ENCODE peak calls at places on chromosomes 7 and 10, in eight cellular contexts. One of them, this sample, is unnamed.

GRCh38 chr7:6159097-6159483 is 113.3 kb downstream of the CYTH3 start:
- DNase-seq in nephron progenitor cell: no peak
- DNase-seq in activated CD8-positive, alpha-beta memory T cell treated with anti-CD3 and anti-CD28 coated beads for 24 hours: no peak
- DNase-seq in non-pigmented ciliary epithelial cell: no peak
- DNase-seq in stimulated activated CD4-positive, alpha-beta T cell treated with anti-CD3 and anti-CD28 coated beads, TNF-alpha, amount 100 ng/mL, for 4 hours: no peak
- DNase-seq in esophagus muscularis mucosa: no peak
- DNase-seq in progenitor cell of endocrine pancreas: no peak
- DNase-seq in neural crest cell: no peak
- DNase-seq in this sample: no peak

GRCh38 chr10:88505680-88506215 is 77.4 kb downstream of the RNLS start:
- DNase-seq in nephron progenitor cell: no peak
- DNase-seq in activated CD8-positive, alpha-beta memory T cell treated with anti-CD3 and anti-CD28 coated beads for 24 hours: no peak
- DNase-seq in non-pigmented ciliary epithelial cell: no peak
- DNase-seq in stimulated activated CD4-positive, alpha-beta T cell treated with anti-CD3 and anti-CD28 coated beads, TNF-alpha, amount 100 ng/mL, for 4 hours: no peak
- DNase-seq in esophagus muscularis mucosa: no peak
- DNase-seq in progenitor cell of endocrine pancreas: no peak
- DNase-seq in neural crest cell: no peak
- DNase-seq in this sample: no peak

GRCh38 chr10:21771219-21771618 is 232.3 kb downstream of the DNAJC1 start:
- DNase-seq in nephron progenitor cell: no peak
- DNase-seq in activated CD8-positive, alpha-beta memory T cell treated with anti-CD3 and anti-CD28 coated beads for 24 hours: no peak
- DNase-seq in non-pigmented ciliary epithelial cell: no peak
- DNase-seq in stimulated activated CD4-positive, alpha-beta T cell treated with anti-CD3 and anti-CD28 coated beads, TNF-alpha, amount 100 ng/mL, for 4 hours: no peak
- DNase-seq in esophagus muscularis mucosa: no peak
- DNase-seq in progenitor cell of endocrine pancreas: no peak
- DNase-seq in neural crest cell: no peak
- DNase-seq in this sample: no peak

GRCh38 chr7:24401628-24402593 is 117.9 kb downstream of the NPY start:
- DNase-seq in nephron progenitor cell: no peak
- DNase-seq in activated CD8-positive, alpha-beta memory T cell treated with anti-CD3 and anti-CD28 coated beads for 24 hours: no peak
- DNase-seq in non-pigmented ciliary epithelial cell: no peak
- DNase-seq in stimulated activated CD4-positive, alpha-beta T cell treated with anti-CD3 and anti-CD28 coated beads, TNF-alpha, amount 100 ng/mL, for 4 hours: no peak
- DNase-seq in esophagus muscularis mucosa: no peak
- DNase-seq in progenitor cell of endocrine pancreas: no peak
- DNase-seq in neural crest cell: no peak
- DNase-seq in this sample: no peak

GRCh38 chr10:63466168-63466935 is 575 bp upstream of the JMJD1C start:
- DNase-seq in nephron progenitor cell: no peak
- DNase-seq in activated CD8-positive, alpha-beta memory T cell treated with anti-CD3 and anti-CD28 coated beads for 24 hours: no peak
- DNase-seq in non-pigmented ciliary epithelial cell: no peak
- DNase-seq in stimulated activated CD4-positive, alpha-beta T cell treated with anti-CD3 and anti-CD28 coated beads, TNF-alpha, amount 100 ng/mL, for 4 hours: peak; percentile 6
- DNase-seq in esophagus muscularis mucosa: no peak
- DNase-seq in progenitor cell of endocrine pancreas: no peak
- DNase-seq in neural crest cell: no peak
- DNase-seq in this sample: no peak

GRCh38 chr7:1532456-1533254 is 2.2 kb downstream of the MAFK start:
- DNase-seq in nephron progenitor cell: no peak
- DNase-seq in activated CD8-positive, alpha-beta memory T cell treated with anti-CD3 and anti-CD28 coated beads for 24 hours: peak; percentile 79
- DNase-seq in non-pigmented ciliary epithelial cell: peak; percentile 63
- DNase-seq in stimulated activated CD4-positive, alpha-beta T cell treated with anti-CD3 and anti-CD28 coated beads, TNF-alpha, amount 100 ng/mL, for 4 hours: peak; percentile 39
- DNase-seq in esophagus muscularis mucosa: peak; percentile 97
- DNase-seq in progenitor cell of endocrine pancreas: no peak
- DNase-seq in neural crest cell: no peak
- DNase-seq in this sample: peak; percentile 50

GRCh38 chr10:784377-784758 is 94.9 kb upstream of the DIP2C start:
- DNase-seq in nephron progenitor cell: no peak
- DNase-seq in activated CD8-positive, alpha-beta memory T cell treated with anti-CD3 and anti-CD28 coated beads for 24 hours: no peak
- DNase-seq in non-pigmented ciliary epithelial cell: no peak
- DNase-seq in stimulated activated CD4-positive, alpha-beta T cell treated with anti-CD3 and anti-CD28 coated beads, TNF-alpha, amount 100 ng/mL, for 4 hours: no peak
- DNase-seq in esophagus muscularis mucosa: no peak
- DNase-seq in progenitor cell of endocrine pancreas: no peak
- DNase-seq in neural crest cell: peak; percentile 8
- DNase-seq in this sample: no peak

GRCh38 chr10:2949948-2950354 is 117.4 kb upstream of the PFKP start:
- DNase-seq in nephron progenitor cell: no peak
- DNase-seq in activated CD8-positive, alpha-beta memory T cell treated with anti-CD3 and anti-CD28 coated beads for 24 hours: no peak
- DNase-seq in non-pigmented ciliary epithelial cell: no peak
- DNase-seq in stimulated activated CD4-positive, alpha-beta T cell treated with anti-CD3 and anti-CD28 coated beads, TNF-alpha, amount 100 ng/mL, for 4 hours: no peak
- DNase-seq in esophagus muscularis mucosa: no peak
- DNase-seq in progenitor cell of endocrine pancreas: no peak
- DNase-seq in neural crest cell: no peak
- DNase-seq in this sample: peak; percentile 35

GRCh38 chr10:128174581-128175559 is 48.6 kb upstream of the MKI67 start:
- DNase-seq in nephron progenitor cell: no peak
- DNase-seq in activated CD8-positive, alpha-beta memory T cell treated with anti-CD3 and anti-CD28 coated beads for 24 hours: no peak
- DNase-seq in non-pigmented ciliary epithelial cell: no peak
- DNase-seq in stimulated activated CD4-positive, alpha-beta T cell treated with anti-CD3 and anti-CD28 coated beads, TNF-alpha, amount 100 ng/mL, for 4 hours: no peak
- DNase-seq in esophagus muscularis mucosa: no peak
- DNase-seq in progenitor cell of endocrine pancreas: no peak
- DNase-seq in neural crest cell: no peak
- DNase-seq in this sample: no peak

GRCh38 chr10:22712959-22713852 is 1.2 kb downstream of the PIP4K2A start:
- DNase-seq in nephron progenitor cell: peak; percentile 50
- DNase-seq in activated CD8-positive, alpha-beta memory T cell treated with anti-CD3 and anti-CD28 coated beads for 24 hours: peak; percentile 78
- DNase-seq in non-pigmented ciliary epithelial cell: no peak
- DNase-seq in stimulated activated CD4-positive, alpha-beta T cell treated with anti-CD3 and anti-CD28 coated beads, TNF-alpha, amount 100 ng/mL, for 4 hours: peak; percentile 16
- DNase-seq in esophagus muscularis mucosa: no peak
- DNase-seq in progenitor cell of endocrine pancreas: peak; percentile 20
- DNase-seq in neural crest cell: peak; percentile 6
- DNase-seq in this sample: peak; percentile 37

GRCh38 chr10:128727114-128727513 is 600.9 kb upstream of the MKI67 start:
- DNase-seq in nephron progenitor cell: no peak
- DNase-seq in activated CD8-positive, alpha-beta memory T cell treated with anti-CD3 and anti-CD28 coated beads for 24 hours: no peak
- DNase-seq in non-pigmented ciliary epithelial cell: no peak
- DNase-seq in stimulated activated CD4-positive, alpha-beta T cell treated with anti-CD3 and anti-CD28 coated beads, TNF-alpha, amount 100 ng/mL, for 4 hours: no peak
- DNase-seq in esophagus muscularis mucosa: no peak
- DNase-seq in progenitor cell of endocrine pancreas: no peak
- DNase-seq in neural crest cell: no peak
- DNase-seq in this sample: no peak

GRCh38 chr10:133312769-133313145 is 4.0 kb downstream of the ZNF511 start:
- DNase-seq in nephron progenitor cell: no peak
- DNase-seq in activated CD8-positive, alpha-beta memory T cell treated with anti-CD3 and anti-CD28 coated beads for 24 hours: no peak
- DNase-seq in non-pigmented ciliary epithelial cell: no peak
- DNase-seq in stimulated activated CD4-positive, alpha-beta T cell treated with anti-CD3 and anti-CD28 coated beads, TNF-alpha, amount 100 ng/mL, for 4 hours: no peak
- DNase-seq in esophagus muscularis mucosa: no peak
- DNase-seq in progenitor cell of endocrine pancreas: no peak
- DNase-seq in neural crest cell: no peak
- DNase-seq in this sample: no peak

GRCh38 chr10:43816351-43817321 is 168.0 kb upstream of the ZNF32 start:
- DNase-seq in nephron progenitor cell: no peak
- DNase-seq in activated CD8-positive, alpha-beta memory T cell treated with anti-CD3 and anti-CD28 coated beads for 24 hours: peak; percentile 82
- DNase-seq in non-pigmented ciliary epithelial cell: peak; percentile 55
- DNase-seq in stimulated activated CD4-positive, alpha-beta T cell treated with anti-CD3 and anti-CD28 coated beads, TNF-alpha, amount 100 ng/mL, for 4 hours: peak; percentile 21
- DNase-seq in esophagus muscularis mucosa: peak; percentile 91
- DNase-seq in progenitor cell of endocrine pancreas: no peak
- DNase-seq in neural crest cell: no peak
- DNase-seq in this sample: peak; percentile 36

GRCh38 chr7:114026486-114027089 is 107.8 kb upstream of the PPP1R3A start:
- DNase-seq in nephron progenitor cell: peak; percentile 33
- DNase-seq in activated CD8-positive, alpha-beta memory T cell treated with anti-CD3 and anti-CD28 coated beads for 24 hours: no peak
- DNase-seq in non-pigmented ciliary epithelial cell: no peak
- DNase-seq in stimulated activated CD4-positive, alpha-beta T cell treated with anti-CD3 and anti-CD28 coated beads, TNF-alpha, amount 100 ng/mL, for 4 hours: no peak
- DNase-seq in esophagus muscularis mucosa: no peak
- DNase-seq in progenitor cell of endocrine pancreas: no peak
- DNase-seq in neural crest cell: peak; percentile 35
- DNase-seq in this sample: no peak

GRCh38 chr7:125878990-125879389 is 949.4 kb upstream of the POT1 start:
- DNase-seq in nephron progenitor cell: peak; percentile 2
- DNase-seq in activated CD8-positive, alpha-beta memory T cell treated with anti-CD3 and anti-CD28 coated beads for 24 hours: no peak
- DNase-seq in non-pigmented ciliary epithelial cell: no peak
- DNase-seq in stimulated activated CD4-positive, alpha-beta T cell treated with anti-CD3 and anti-CD28 coated beads, TNF-alpha, amount 100 ng/mL, for 4 hours: no peak
- DNase-seq in esophagus muscularis mucosa: no peak
- DNase-seq in progenitor cell of endocrine pancreas: no peak
- DNase-seq in neural crest cell: no peak
- DNase-seq in this sample: no peak

GRCh38 chr7:134902058-134902457 is 84.2 kb upstream of the AGBL3 start:
- DNase-seq in nephron progenitor cell: no peak
- DNase-seq in activated CD8-positive, alpha-beta memory T cell treated with anti-CD3 and anti-CD28 coated beads for 24 hours: no peak
- DNase-seq in non-pigmented ciliary epithelial cell: no peak
- DNase-seq in stimulated activated CD4-positive, alpha-beta T cell treated with anti-CD3 and anti-CD28 coated beads, TNF-alpha, amount 100 ng/mL, for 4 hours: no peak
- DNase-seq in esophagus muscularis mucosa: peak; percentile 31
- DNase-seq in progenitor cell of endocrine pancreas: no peak
- DNase-seq in neural crest cell: no peak
- DNase-seq in this sample: no peak

GRCh38 chr10:25522946-25523608 is 348.3 kb downstream of the GPR158 start:
- DNase-seq in nephron progenitor cell: no peak
- DNase-seq in activated CD8-positive, alpha-beta memory T cell treated with anti-CD3 and anti-CD28 coated beads for 24 hours: no peak
- DNase-seq in non-pigmented ciliary epithelial cell: no peak
- DNase-seq in stimulated activated CD4-positive, alpha-beta T cell treated with anti-CD3 and anti-CD28 coated beads, TNF-alpha, amount 100 ng/mL, for 4 hours: no peak
- DNase-seq in esophagus muscularis mucosa: no peak
- DNase-seq in progenitor cell of endocrine pancreas: no peak
- DNase-seq in neural crest cell: no peak
- DNase-seq in this sample: no peak

GRCh38 chr7:44396931-44397525 is 71.6 kb upstream of the CAMK2B start:
- DNase-seq in nephron progenitor cell: no peak
- DNase-seq in activated CD8-positive, alpha-beta memory T cell treated with anti-CD3 and anti-CD28 coated beads for 24 hours: peak; percentile 28
- DNase-seq in non-pigmented ciliary epithelial cell: no peak
- DNase-seq in stimulated activated CD4-positive, alpha-beta T cell treated with anti-CD3 and anti-CD28 coated beads, TNF-alpha, amount 100 ng/mL, for 4 hours: no peak
- DNase-seq in esophagus muscularis mucosa: no peak
- DNase-seq in progenitor cell of endocrine pancreas: no peak
- DNase-seq in neural crest cell: no peak
- DNase-seq in this sample: no peak

GRCh38 chr10:11687357-11687771 is 54.8 kb upstream of the ECHDC3 start:
- DNase-seq in nephron progenitor cell: no peak
- DNase-seq in activated CD8-positive, alpha-beta memory T cell treated with anti-CD3 and anti-CD28 coated beads for 24 hours: no peak
- DNase-seq in non-pigmented ciliary epithelial cell: no peak
- DNase-seq in stimulated activated CD4-positive, alpha-beta T cell treated with anti-CD3 and anti-CD28 coated beads, TNF-alpha, amount 100 ng/mL, for 4 hours: no peak
- DNase-seq in esophagus muscularis mucosa: no peak
- DNase-seq in progenitor cell of endocrine pancreas: no peak
- DNase-seq in neural crest cell: no peak
- DNase-seq in this sample: no peak

GRCh38 chr10:18313146-18313542 is 172.9 kb downstream of the CACNB2 start:
- DNase-seq in nephron progenitor cell: no peak
- DNase-seq in activated CD8-positive, alpha-beta memory T cell treated with anti-CD3 and anti-CD28 coated beads for 24 hours: no peak
- DNase-seq in non-pigmented ciliary epithelial cell: no peak
- DNase-seq in stimulated activated CD4-positive, alpha-beta T cell treated with anti-CD3 and anti-CD28 coated beads, TNF-alpha, amount 100 ng/mL, for 4 hours: no peak
- DNase-seq in esophagus muscularis mucosa: no peak
- DNase-seq in progenitor cell of endocrine pancreas: no peak
- DNase-seq in neural crest cell: no peak
- DNase-seq in this sample: no peak

GRCh38 chr10:130774871-130775270 is 536.6 kb downstream of the TCERG1L start:
- DNase-seq in nephron progenitor cell: no peak
- DNase-seq in activated CD8-positive, alpha-beta memory T cell treated with anti-CD3 and anti-CD28 coated beads for 24 hours: no peak
- DNase-seq in non-pigmented ciliary epithelial cell: no peak
- DNase-seq in stimulated activated CD4-positive, alpha-beta T cell treated with anti-CD3 and anti-CD28 coated beads, TNF-alpha, amount 100 ng/mL, for 4 hours: no peak
- DNase-seq in esophagus muscularis mucosa: no peak
- DNase-seq in progenitor cell of endocrine pancreas: no peak
- DNase-seq in neural crest cell: no peak
- DNase-seq in this sample: no peak

GRCh38 chr7:102925962-102926825 is 13.4 kb downstream of the LRRC17 start:
- DNase-seq in nephron progenitor cell: no peak
- DNase-seq in activated CD8-positive, alpha-beta memory T cell treated with anti-CD3 and anti-CD28 coated beads for 24 hours: no peak
- DNase-seq in non-pigmented ciliary epithelial cell: no peak
- DNase-seq in stimulated activated CD4-positive, alpha-beta T cell treated with anti-CD3 and anti-CD28 coated beads, TNF-alpha, amount 100 ng/mL, for 4 hours: no peak
- DNase-seq in esophagus muscularis mucosa: no peak
- DNase-seq in progenitor cell of endocrine pancreas: no peak
- DNase-seq in neural crest cell: no peak
- DNase-seq in this sample: no peak

GRCh38 chr7:37145682-37146081 is 303.0 kb downstream of the ELMO1 start:
- DNase-seq in nephron progenitor cell: no peak
- DNase-seq in activated CD8-positive, alpha-beta memory T cell treated with anti-CD3 and anti-CD28 coated beads for 24 hours: no peak
- DNase-seq in non-pigmented ciliary epithelial cell: no peak
- DNase-seq in stimulated activated CD4-positive, alpha-beta T cell treated with anti-CD3 and anti-CD28 coated beads, TNF-alpha, amount 100 ng/mL, for 4 hours: no peak
- DNase-seq in esophagus muscularis mucosa: no peak
- DNase-seq in progenitor cell of endocrine pancreas: no peak
- DNase-seq in neural crest cell: no peak
- DNase-seq in this sample: no peak

GRCh38 chr10:110005716-110006115 is 2.1 kb upstream of the ADD3 start:
- DNase-seq in nephron progenitor cell: peak; percentile 39
- DNase-seq in activated CD8-positive, alpha-beta memory T cell treated with anti-CD3 and anti-CD28 coated beads for 24 hours: no peak
- DNase-seq in non-pigmented ciliary epithelial cell: peak; percentile 42
- DNase-seq in stimulated activated CD4-positive, alpha-beta T cell treated with anti-CD3 and anti-CD28 coated beads, TNF-alpha, amount 100 ng/mL, for 4 hours: no peak
- DNase-seq in esophagus muscularis mucosa: no peak
- DNase-seq in progenitor cell of endocrine pancreas: peak; percentile 10
- DNase-seq in neural crest cell: peak; percentile 20
- DNase-seq in this sample: no peak

GRCh38 chr10:94103192-94103591 is 109.5 kb downstream of the PLCE1 start:
- DNase-seq in nephron progenitor cell: no peak
- DNase-seq in activated CD8-positive, alpha-beta memory T cell treated with anti-CD3 and anti-CD28 coated beads for 24 hours: no peak
- DNase-seq in non-pigmented ciliary epithelial cell: no peak
- DNase-seq in stimulated activated CD4-positive, alpha-beta T cell treated with anti-CD3 and anti-CD28 coated beads, TNF-alpha, amount 100 ng/mL, for 4 hours: no peak
- DNase-seq in esophagus muscularis mucosa: peak; percentile 53
- DNase-seq in progenitor cell of endocrine pancreas: no peak
- DNase-seq in neural crest cell: no peak
- DNase-seq in this sample: no peak

GRCh38 chr10:22554481-22555182 is 159.7 kb downstream of the PIP4K2A start:
- DNase-seq in nephron progenitor cell: peak; percentile 38
- DNase-seq in activated CD8-positive, alpha-beta memory T cell treated with anti-CD3 and anti-CD28 coated beads for 24 hours: no peak
- DNase-seq in non-pigmented ciliary epithelial cell: peak; percentile 71
- DNase-seq in stimulated activated CD4-positive, alpha-beta T cell treated with anti-CD3 and anti-CD28 coated beads, TNF-alpha, amount 100 ng/mL, for 4 hours: no peak
- DNase-seq in esophagus muscularis mucosa: peak; percentile 93
- DNase-seq in progenitor cell of endocrine pancreas: peak; percentile 31
- DNase-seq in neural crest cell: peak; percentile 25
- DNase-seq in this sample: no peak

GRCh38 chr10:18473424-18474110 is 177.8 kb downstream of the NSUN6 start:
- DNase-seq in nephron progenitor cell: no peak
- DNase-seq in activated CD8-positive, alpha-beta memory T cell treated with anti-CD3 and anti-CD28 coated beads for 24 hours: no peak
- DNase-seq in non-pigmented ciliary epithelial cell: peak; percentile 23
- DNase-seq in stimulated activated CD4-positive, alpha-beta T cell treated with anti-CD3 and anti-CD28 coated beads, TNF-alpha, amount 100 ng/mL, for 4 hours: no peak
- DNase-seq in esophagus muscularis mucosa: no peak
- DNase-seq in progenitor cell of endocrine pancreas: no peak
- DNase-seq in neural crest cell: no peak
- DNase-seq in this sample: no peak

GRCh38 chr7:31373337-31374289 is 33.1 kb upstream of the NEUROD6 start:
- DNase-seq in nephron progenitor cell: peak; percentile 62
- DNase-seq in activated CD8-positive, alpha-beta memory T cell treated with anti-CD3 and anti-CD28 coated beads for 24 hours: no peak
- DNase-seq in non-pigmented ciliary epithelial cell: peak; percentile 10
- DNase-seq in stimulated activated CD4-positive, alpha-beta T cell treated with anti-CD3 and anti-CD28 coated beads, TNF-alpha, amount 100 ng/mL, for 4 hours: no peak
- DNase-seq in esophagus muscularis mucosa: no peak
- DNase-seq in progenitor cell of endocrine pancreas: peak; percentile 44
- DNase-seq in neural crest cell: peak; percentile 63
- DNase-seq in this sample: no peak

GRCh38 chr10:56269181-56269580 is 91.9 kb downstream of the ZWINT start:
- DNase-seq in nephron progenitor cell: no peak
- DNase-seq in activated CD8-positive, alpha-beta memory T cell treated with anti-CD3 and anti-CD28 coated beads for 24 hours: no peak
- DNase-seq in non-pigmented ciliary epithelial cell: no peak
- DNase-seq in stimulated activated CD4-positive, alpha-beta T cell treated with anti-CD3 and anti-CD28 coated beads, TNF-alpha, amount 100 ng/mL, for 4 hours: no peak
- DNase-seq in esophagus muscularis mucosa: no peak
- DNase-seq in progenitor cell of endocrine pancreas: no peak
- DNase-seq in neural crest cell: no peak
- DNase-seq in this sample: no peak

GRCh38 chr10:21510218-21511070 is 15.0 kb downstream of the SKIDA1 start:
- DNase-seq in nephron progenitor cell: peak; percentile 67
- DNase-seq in activated CD8-positive, alpha-beta memory T cell treated with anti-CD3 and anti-CD28 coated beads for 24 hours: no peak
- DNase-seq in non-pigmented ciliary epithelial cell: no peak
- DNase-seq in stimulated activated CD4-positive, alpha-beta T cell treated with anti-CD3 and anti-CD28 coated beads, TNF-alpha, amount 100 ng/mL, for 4 hours: no peak
- DNase-seq in esophagus muscularis mucosa: no peak
- DNase-seq in progenitor cell of endocrine pancreas: no peak
- DNase-seq in neural crest cell: no peak
- DNase-seq in this sample: no peak

This sample was measured in activated T-helper 9 cell treated with anti-CD3 and anti-CD28 coated beads, Interleukin-2, amount 50 U/mL, for 16 hours.